ENCODE peak calls at places on chromosomes 6 and 20, in four cellular contexts. A is sigmoid colon, P is hepatocyte, T is heart right ventricle. B is an unnamed sample.
A peak's percentile ranks its signal among the peaks of the same experiment; 100 is the strongest.

GRCh38 chr6:24125980-24126379 is at the start of gene NRSN1:
- DNase-seq in A (no peak), P (peak; percentile 57), T (no peak), B (no peak)

GRCh38 chr6:19866900-19867627 is 29.9 kb downstream of the ID4 start:
- DNase-seq in A (no peak), P (no peak), T (no peak), B (no peak)

GRCh38 chr6:33976425-33977360 is 169.2 kb downstream of the GRM4 start:
- DNase-seq in A (no peak), P (no peak), T (no peak), B (peak; percentile 60)

GRCh38 chr6:36752187-36752885 is 54.7 kb downstream of the RAB44 start:
- DNase-seq in A (no peak), P (no peak), T (no peak), B (no peak)

GRCh38 chr20:59787186-59787890 is 146.1 kb downstream of the SYCP2 start:
- DNase-seq in A (no peak), P (no peak), T (no peak), B (peak; percentile 62)

GRCh38 chr6:88520020-88520338 is 353.8 kb upstream of the CNR1 start:
- DNase-seq in A (no peak), P (no peak), T (no peak), B (no peak)

GRCh38 chr6:158870418-158870957 is 51.3 kb upstream of the EZR start:
- DNase-seq in A (no peak), P (no peak), T (no peak), B (no peak)

GRCh38 chr6:28587746-28588075 is 62.0 kb downstream of the GPX5 start:
- DNase-seq in A (no peak), P (peak; percentile 10), T (no peak), B (no peak)

GRCh38 chr6:54697423-54697822 is 149.1 kb upstream of the FAM83B start:
- DNase-seq in A (no peak), P (no peak), T (no peak), B (no peak)

GRCh38 chr20:41654884-41655283 is 36.7 kb upstream of the CHD6 start:
- DNase-seq in A (no peak), P (peak; percentile 52), T (peak; percentile 4), B (no peak)

GRCh38 chr20:40717343-40717865 is 28.4 kb upstream of the MAFB start:
- DNase-seq in A (no peak), P (no peak), T (no peak), B (no peak)

GRCh38 chr20:47768016-47768953 is 17.0 kb downstream of the SULF2 start:
- DNase-seq in A (no peak), P (no peak), T (peak; percentile 40), B (no peak)

GRCh38 chr6:149454405-149454848 is 30.4 kb downstream of the ZC3H12D start:
- DNase-seq in A (peak; percentile 98), P (peak; percentile 41), T (peak; percentile 96), B (peak; percentile 98)

GRCh38 chr20:33262658-33263065 is 20.4 kb upstream of the BPIFB1 start:
- DNase-seq in A (no peak), P (peak; percentile 86), T (peak; percentile 11), B (no peak)

GRCh38 chr6:114364295-114364694 is 21.5 kb upstream of the HS3ST5 start:
- DNase-seq in A (no peak), P (peak; percentile 52), T (no peak), B (no peak)

GRCh38 chr6:135310291-135310690 is 129.2 kb downstream of the MYB start:
- DNase-seq in A (no peak), P (no peak), T (no peak), B (no peak)

GRCh38 chr20:44097521-44098255 is 89.3 kb downstream of the JPH2 start:
- DNase-seq in A (peak; percentile 66), P (no peak), T (no peak), B (no peak)

GRCh38 chr6:147222160-147222838 is 18.1 kb downstream of the STXBP5 start:
- DNase-seq in A (no peak), P (peak; percentile 8), T (no peak), B (no peak)

GRCh38 chr6:139983555-139984276 is 609.3 kb upstream of the CITED2 start:
- DNase-seq in A (no peak), P (no peak), T (no peak), B (no peak)

GRCh38 chr6:141443668-141444067 is 689.1 kb upstream of the GJE1 start:
- DNase-seq in A (no peak), P (no peak), T (no peak), B (no peak)

GRCh38 chr6:119350202-119351004 is 842 bp upstream of the MAN1A1 start:
- DNase-seq in A (no peak), P (peak; percentile 68), T (peak; percentile 24), B (no peak)

GRCh38 chr20:34945315-34946077 is 10.1 kb downstream of the GSS start:
- DNase-seq in A (no peak), P (no peak), T (no peak), B (no peak)

GRCh38 chr6:112225691-112226090 is 28.7 kb downstream of the LAMA4 start:
- DNase-seq in A (no peak), P (no peak), T (no peak), B (no peak)

GRCh38 chr20:17747431-17747846 is 47.7 kb downstream of the BANF2 start:
- DNase-seq in A (no peak), P (peak; percentile 57), T (no peak), B (no peak)

GRCh38 chr20:19737025-19737424 is 21.0 kb upstream of the RIN2 start:
- DNase-seq in A (no peak), P (peak; percentile 65), T (no peak), B (peak; percentile 8)

GRCh38 chr6:167470101-167470835 is 145.4 kb downstream of the TTLL2 start:
- DNase-seq in A (no peak), P (no peak), T (no peak), B (no peak)

GRCh38 chr20:43984587-43984986 is 69.9 kb downstream of the TOX2 start:
- DNase-seq in A (no peak), P (no peak), T (no peak), B (no peak)

GRCh38 chr20:56722042-56722441 is 92.9 kb downstream of the TFAP2C start:
- DNase-seq in A (no peak), P (no peak), T (peak; percentile 8), B (no peak)

GRCh38 chr20:50645253-50646068 is 45.9 kb downstream of the RIPOR3 start:
- DNase-seq in A (peak; percentile 97), P (peak; percentile 97), T (peak; percentile 75), B (no peak)

DNA sequence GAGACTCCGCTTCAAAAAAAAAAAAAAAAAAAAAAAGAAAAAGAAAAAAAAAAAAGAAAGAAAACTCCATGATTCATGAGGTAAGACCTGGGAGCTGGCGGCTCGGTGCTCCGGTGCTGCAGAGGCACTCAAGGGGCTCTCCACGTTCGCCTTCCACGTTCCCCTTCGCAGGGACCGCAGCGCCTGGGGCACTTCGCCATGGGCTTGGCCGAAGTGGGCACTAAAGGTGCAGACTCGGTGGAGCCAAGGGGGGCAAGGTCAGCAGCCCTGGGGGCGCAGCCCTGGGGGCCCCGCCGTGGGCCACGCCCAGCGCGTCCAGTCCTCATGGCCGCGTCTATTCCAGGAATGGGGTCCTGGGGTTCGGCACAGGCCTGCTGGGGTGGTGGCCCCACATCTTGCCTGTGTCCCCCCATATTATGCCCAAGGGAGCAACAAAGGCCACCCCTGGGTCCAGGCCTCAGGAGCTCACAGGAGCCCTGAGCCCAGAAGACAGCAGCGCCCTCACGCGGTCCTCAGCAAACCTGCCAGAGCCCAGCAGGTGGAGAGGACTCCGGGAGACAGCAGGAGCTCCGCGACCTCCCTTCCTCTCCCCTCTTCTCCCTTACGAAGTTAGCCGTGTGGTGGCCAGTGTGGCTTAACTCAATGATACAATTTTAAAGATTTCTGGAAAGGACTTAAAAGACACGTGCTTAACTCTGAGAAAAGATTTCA is 21.9 kb downstream of the ZBTB46 start:
- DNase-seq in A (no peak), P (no peak), T (no peak), B (no peak)
- TF ChIP-seq CTCF in A (no peak), P (no peak), T (no peak), B (no peak)

GRCh38 chr6:106496791-106497190 is 132.5 kb downstream of the RTN4IP1 start:
- DNase-seq in A (no peak), P (no peak), T (no peak), B (no peak)

GRCh38 chr6:106502534-106502933 is 126.8 kb downstream of the RTN4IP1 start:
- DNase-seq in A (no peak), P (no peak), T (no peak), B (no peak)

GRCh38 chr6:106501836-106502447 is 127.4 kb downstream of the RTN4IP1 start:
- DNase-seq in A (no peak), P (no peak), T (no peak), B (no peak)
- TF ChIP-seq CTCF in A (no peak), P (no peak), T (no peak), B (no peak)

GRCh38 chr6:1560281-1561058 is 49.2 kb upstream of the FOXC1 start:
- DNase-seq in A (no peak), P (no peak), T (no peak), B (no peak)
- TF ChIP-seq CTCF in A (no peak), P (no peak), T (no peak), B (no peak)

DNA sequence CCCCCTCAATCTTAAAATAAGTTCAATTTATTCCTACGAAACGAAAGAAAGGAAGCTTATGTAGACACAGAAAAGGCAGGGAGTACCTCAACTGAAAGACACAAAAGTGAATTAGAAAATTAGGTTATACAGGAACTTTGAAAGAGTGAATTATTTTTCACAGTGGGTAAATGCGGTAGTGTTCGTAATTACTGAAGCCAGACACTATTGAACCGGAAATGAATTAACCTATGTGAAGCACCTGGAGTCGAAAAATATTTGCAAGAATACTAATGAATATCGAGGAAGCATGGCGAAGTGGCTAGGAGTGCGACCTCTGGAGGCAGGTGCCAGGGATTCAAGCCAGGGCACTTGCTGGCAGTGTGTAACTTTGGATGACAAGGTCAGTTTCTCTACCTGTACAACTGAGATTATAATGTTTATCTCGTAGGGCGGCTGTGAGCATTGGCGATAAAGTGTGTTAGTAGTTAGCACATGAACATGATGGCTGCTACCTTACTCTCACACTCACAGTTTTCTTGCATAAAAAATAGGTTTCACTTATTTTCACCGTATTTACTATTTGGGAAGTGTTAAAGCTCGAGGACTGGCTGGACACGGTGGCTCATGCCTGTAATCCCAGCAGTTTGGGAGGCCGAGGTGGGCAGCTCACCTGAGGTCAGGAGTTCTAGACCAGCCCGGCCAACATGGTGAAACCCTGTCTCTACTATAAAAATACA is 542 bp upstream of the SLC18B1 start:
- DNase-seq in A (peak; percentile 75), P (peak; percentile 87), T (peak; percentile 66), B (no peak)
- TF ChIP-seq CTCF in A (peak; percentile 59), P (peak; percentile 90), T (peak; percentile 72), B (peak; percentile 52)

GRCh38 chr20:32240220-32240619 is 32.5 kb downstream of the POFUT1 start:
- DNase-seq in A (no peak), P (no peak), T (no peak), B (no peak)
- TF ChIP-seq CTCF in A (no peak), P (peak; percentile 16), T (no peak), B (no peak)

DNA sequence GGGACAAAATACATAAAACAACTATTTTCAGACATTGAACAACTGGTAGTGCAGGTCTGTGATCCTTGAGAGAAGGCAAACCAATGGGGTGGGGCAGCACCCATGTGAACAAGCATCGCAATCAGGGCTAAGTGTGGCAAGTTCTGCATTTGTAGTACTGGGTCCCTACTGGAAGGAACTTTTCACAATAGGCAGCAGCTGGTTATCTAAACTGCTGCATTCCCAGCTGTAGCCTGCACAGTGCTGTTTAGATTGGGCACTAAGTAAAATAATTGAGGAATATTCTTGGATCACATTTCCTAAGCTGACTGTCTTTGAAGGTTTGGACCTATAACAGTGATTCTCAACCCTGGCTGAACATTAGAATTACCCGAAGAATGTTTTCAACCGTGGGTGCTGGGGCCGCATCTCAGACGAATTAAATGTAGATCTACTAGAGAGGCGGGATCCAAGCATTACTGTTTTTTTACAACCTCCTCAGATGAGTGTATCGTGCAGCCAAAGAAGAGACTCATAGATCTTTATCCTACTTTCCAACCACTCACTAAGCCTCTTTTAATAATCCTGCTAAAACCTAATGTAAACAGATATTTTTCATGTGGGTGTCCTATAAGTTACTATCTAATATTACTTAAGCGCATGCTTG is 12.4 kb upstream of the MAP3K4 start:
- DNase-seq in A (no peak), P (no peak), T (no peak), B (no peak)
- TF ChIP-seq CTCF in A (no peak), P (no peak), T (no peak), B (no peak)

B was measured in coronary artery.